ENCODE peak calls at places on chromosomes 4 and X, in four cellular contexts. P, L, C and R are unnamed samples.

GRCh38 chrX:48606091-48606490 is 8.8 kb downstream of the WDR13 start:
- DNase-seq in P (no peak), L (no peak), C (no peak), R (no peak)

GRCh38 chr4:1291091-1291490 is 1.4 kb downstream of the MAEA start:
- DNase-seq in P (no peak), L (no peak), C (no peak), R (no peak)

GRCh38 chr4:150078996-150079581 is 844 bp downstream of the DCLK2 start:
- DNase-seq in P (peak; percentile 52), L (peak; percentile 61), C (peak; percentile 44), R (peak; percentile 30)

GRCh38 chrX:20664774-20665173 is 398.1 kb upstream of the RPS6KA3 start:
- DNase-seq in P (no peak), L (no peak), C (no peak), R (no peak)

GRCh38 chrX:40062525-40063193 is 35.1 kb downstream of the BCOR start:
- DNase-seq in P (no peak), L (no peak), C (no peak), R (no peak)

GRCh38 chr4:140793291-140793690 is 37.1 kb upstream of the TBC1D9 start:
- DNase-seq in P (no peak), L (no peak), C (no peak), R (no peak)

GRCh38 chr4:26183017-26183416 is 137.8 kb upstream of the RBPJ start:
- DNase-seq in P (peak; percentile 67), L (no peak), C (peak; percentile 68), R (peak; percentile 57)

GRCh38 chr4:129903861-129904260 is 807.9 kb downstream of the C4orf33 start:
- DNase-seq in P (no peak), L (no peak), C (no peak), R (no peak)

GRCh38 chr4:49032440-49033161 is 46.5 kb downstream of the CWH43 start:
- DNase-seq in P (no peak), L (no peak), C (peak; percentile 24), R (peak; percentile 13)

GRCh38 chr4:41125558-41126311 is 88.6 kb downstream of the APBB2 start:
- DNase-seq in P (no peak), L (no peak), C (no peak), R (no peak)

GRCh38 chrX:50100188-50100587 is 100.6 kb downstream of the AKAP4 start:
- DNase-seq in P (no peak), L (no peak), C (peak; percentile 4), R (peak; percentile 17)

GRCh38 chrX:69088171-69088938 is 76.9 kb downstream of the PJA1 start:
- DNase-seq in P (peak; percentile 17), L (no peak), C (peak; percentile 24), R (peak; percentile 32)

GRCh38 chrX:69085151-69085550 is 80.1 kb downstream of the PJA1 start:
- DNase-seq in P (no peak), L (no peak), C (no peak), R (no peak)

GRCh38 chrX:69083361-69083760 is 81.9 kb downstream of the PJA1 start:
- DNase-seq in P (no peak), L (no peak), C (no peak), R (no peak)

GRCh38 chrX:69083785-69084184 is 81.5 kb downstream of the PJA1 start:
- DNase-seq in P (no peak), L (no peak), C (no peak), R (no peak)

GRCh38 chrX:69085826-69086225 is 79.4 kb downstream of the PJA1 start:
- DNase-seq in P (no peak), L (no peak), C (no peak), R (no peak)
- TF ChIP-seq CTCF in P (no peak), L (no peak), C (no peak), R (no peak)

GRCh38 chr4:110636677-110637407 is 14.0 kb upstream of the PITX2 start:
- DNase-seq in P (peak; percentile 46), L (no peak), C (peak; percentile 72), R (peak; percentile 65)
- H3K4me3 ChIP-seq in P (peak overlapping the region; percentile 24), L (no peak overlapping the region), C (peak overlapping the region; percentile 51), R (peak overlapping the region; percentile 61)

GRCh38 chrX:119222932-119223331 is 13.2 kb upstream of the PGRMC1 start:
- DNase-seq in P (no peak), L (no peak), C (no peak), R (no peak)

GRCh38 chrX:119223784-119224183 is 12.3 kb upstream of the PGRMC1 start:
- DNase-seq in P (no peak), L (no peak), C (no peak), R (no peak)

DNA sequence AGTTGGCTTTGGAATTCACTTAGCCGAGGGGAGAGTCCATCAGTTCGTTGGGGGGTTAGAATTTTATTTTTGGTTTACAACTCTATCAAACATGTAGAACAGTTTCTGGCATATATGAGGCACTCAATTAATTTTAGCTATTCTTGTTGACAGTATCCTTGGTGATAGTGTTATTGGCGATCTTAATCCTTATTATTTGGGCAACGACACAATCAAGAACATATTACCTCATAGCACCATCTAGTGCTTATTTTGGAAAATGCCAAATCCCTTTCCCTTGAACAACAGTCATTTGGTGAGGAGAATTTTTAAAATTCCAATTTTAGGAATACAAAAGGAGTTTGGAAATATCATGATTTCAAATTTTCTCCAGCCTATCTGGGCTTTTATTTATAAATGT is 17.9 kb upstream of the PGRMC1 start:
- DNase-seq in P (no peak), L (no peak), C (peak; percentile 42), R (peak; percentile 45)
- TF ChIP-seq CTCF in P (peak; percentile 14), L (peak; percentile 46), C (peak; percentile 52), R (peak; percentile 52)

GRCh38 chr4:173498023-173498422 is 32.0 kb downstream of the HAND2 start:
- DNase-seq in P (no peak), L (no peak), C (no peak), R (no peak)

GRCh38 chr4:173500841-173501591 is 29.0 kb downstream of the HAND2 start:
- DNase-seq in P (no peak), L (no peak), C (no peak), R (no peak)

GRCh38 chr4:173501592-173502150 is 28.4 kb downstream of the HAND2 start:
- DNase-seq in P (no peak), L (no peak), C (no peak), R (no peak)

GRCh38 chr4:173498771-173499170 is 31.3 kb downstream of the HAND2 start:
- DNase-seq in P (no peak), L (no peak), C (peak; percentile 41), R (no peak)

DNA sequence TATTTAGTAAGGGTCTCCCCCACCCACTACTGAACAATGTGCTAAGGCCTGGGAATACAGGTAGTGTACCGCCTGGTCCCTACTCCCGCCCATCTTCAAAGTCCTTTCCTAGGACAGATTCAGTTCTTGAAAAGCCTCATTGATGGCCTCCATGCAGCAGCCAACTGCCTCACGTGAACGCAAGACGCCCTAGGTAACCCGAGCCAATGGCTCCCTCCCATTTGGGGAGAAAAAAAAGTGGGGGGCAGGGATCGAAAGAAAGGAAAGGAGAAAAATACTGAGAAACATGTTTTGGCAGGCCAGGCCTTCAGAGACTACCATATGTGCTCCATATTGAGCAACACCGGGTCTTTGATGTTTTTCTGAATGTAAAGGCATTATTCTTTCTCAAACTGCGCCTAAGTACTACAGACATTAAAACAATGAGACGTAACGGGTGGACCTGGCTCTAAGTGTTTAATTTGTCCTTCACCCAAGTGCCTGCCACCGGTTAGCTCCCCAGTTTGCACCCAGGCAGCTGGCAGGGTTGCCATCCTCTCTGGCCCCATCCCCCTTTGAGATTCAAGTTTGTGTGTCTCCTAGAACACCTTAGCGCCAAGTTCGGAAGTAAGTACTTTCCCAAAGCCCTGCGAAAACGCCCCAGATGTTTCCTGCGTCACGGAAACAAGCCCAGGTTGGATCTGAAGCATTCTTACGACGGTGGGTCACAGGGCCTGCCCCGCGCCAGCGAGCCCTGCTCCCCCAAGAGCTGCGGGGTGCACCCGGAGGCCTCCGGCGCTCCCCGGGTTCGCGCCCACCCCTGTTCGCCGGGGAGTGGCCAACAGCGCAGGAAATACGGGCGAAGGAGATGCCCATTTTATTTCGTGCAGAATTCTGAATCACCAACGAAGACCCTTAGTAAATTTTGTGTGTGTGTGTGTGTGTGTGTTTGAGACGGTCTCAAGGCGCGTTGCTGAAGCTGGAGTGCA is 30.2 kb downstream of the HAND2 start:
- DNase-seq in P (no peak), L (no peak), C (no peak), R (no peak)
- H3K4me3 ChIP-seq in P (no peak overlapping the region), L (no peak overlapping the region), C (no peak overlapping the region), R (no peak overlapping the region)

GRCh38 chrX:132651411-132652086 is 162.7 kb upstream of the MBNL3 start:
- DNase-seq in P (peak; percentile 32), L (no peak), C (peak; percentile 38), R (peak; percentile 5)
- TF ChIP-seq CTCF in P (no peak), L (no peak), C (peak; percentile 13), R (no peak)

DNA sequence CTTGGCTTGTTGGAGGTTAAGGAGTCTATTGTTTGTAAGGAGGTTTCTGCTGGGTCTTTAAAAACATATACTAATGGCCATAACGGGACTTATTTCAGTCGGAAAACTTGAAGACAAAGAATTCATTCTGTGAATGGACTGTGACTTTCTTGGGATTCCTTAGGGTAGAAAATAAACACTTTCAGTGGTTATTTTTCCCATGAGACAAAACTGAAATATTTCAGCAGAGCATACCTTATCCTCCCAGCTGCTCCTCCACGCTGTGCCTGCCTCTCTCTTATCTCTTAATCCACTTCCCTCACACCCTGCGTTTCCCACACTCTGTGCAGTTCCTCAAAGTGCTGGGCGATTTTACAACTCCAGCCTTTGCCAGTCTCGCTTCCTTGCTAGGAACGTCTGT is 47.1 kb upstream of the SORBS2 start:
- DNase-seq in P (peak; percentile 59), L (peak; percentile 68), C (no peak), R (no peak)
- H3K4me3 ChIP-seq in P (no peak overlapping the region), L (no peak overlapping the region), C (no peak overlapping the region), R (no peak overlapping the region)

GRCh38 chrX:103774070-103774642 is 2.5 kb upstream of the PLP1 start:
- DNase-seq in P (peak; percentile 25), L (peak; percentile 31), C (peak; percentile 54), R (peak; percentile 52)
- TF ChIP-seq CTCF in P (peak; percentile 41), L (peak; percentile 55), C (peak; percentile 51), R (peak; percentile 44)

DNA sequence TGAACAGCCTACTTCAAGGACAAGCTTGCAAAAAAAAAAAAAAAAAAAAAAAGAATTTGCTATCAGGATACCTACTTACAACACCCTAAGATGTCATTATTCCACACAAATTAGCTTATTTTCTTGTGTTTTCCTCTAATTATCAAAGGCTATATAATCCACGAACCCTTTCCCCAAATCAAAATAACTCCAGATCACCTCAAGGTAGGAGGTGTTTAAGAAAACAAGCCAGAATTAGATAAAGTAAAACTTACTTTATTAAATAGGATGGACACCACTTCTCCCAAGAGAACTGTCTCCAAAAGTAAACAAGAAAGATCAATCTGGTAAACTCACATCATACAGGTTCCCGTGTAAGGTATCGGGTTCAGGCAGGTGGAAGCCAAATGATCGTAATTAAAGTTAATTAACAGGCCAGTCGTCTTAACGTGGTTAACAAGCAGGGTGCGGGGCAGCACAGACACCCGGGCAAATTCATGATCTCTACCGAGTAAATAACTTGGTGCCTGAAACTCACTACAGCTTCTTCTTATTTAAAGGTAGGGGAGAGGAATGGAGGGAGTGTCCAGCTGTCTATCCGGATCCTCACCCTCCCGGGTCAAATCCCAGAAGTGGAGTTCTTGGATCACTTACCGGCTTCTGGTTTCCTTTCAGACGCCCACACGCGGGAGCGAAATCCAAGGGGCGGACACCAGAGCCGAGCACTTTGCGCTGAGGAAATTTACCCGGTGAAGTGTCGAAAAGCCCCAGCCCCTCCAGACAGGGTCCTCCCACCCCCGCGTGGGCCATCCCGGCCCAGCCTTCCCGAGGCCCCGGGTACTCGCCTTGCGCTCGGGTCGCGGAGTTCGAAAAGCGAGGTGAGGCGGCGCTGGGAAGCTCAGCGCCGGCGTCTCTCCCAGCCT is 708 bp downstream of the ARAP2 start:
- DNase-seq in P (peak; percentile 64), L (peak; percentile 59), C (peak; percentile 20), R (no peak)
- H3K4me3 ChIP-seq in P (peak overlapping the region; percentile 16), L (peak overlapping the region; percentile 74), C (peak overlapping the region; percentile 45), R (peak overlapping the region; percentile 17)

GRCh38 chrX:8726031-8726652 is 5.8 kb downstream of the ANOS1 start:
- DNase-seq in P (peak; percentile 70), L (no peak), C (peak; percentile 28), R (no peak)
- TF ChIP-seq CTCF in P (no peak), L (no peak), C (no peak), R (no peak)